ENCODE peak calls at places on chromosomes 12 and 14, in six cellular contexts. Z is neuronal stem cell, F is mesenchymal stem cell, A is H9, Q is H1, U is trophoblast cell. J is an unnamed sample.

GRCh38 chr12:113841786-113842185 is 124.3 kb downstream of the RBM19 start:
- DNase-seq in Z (no peak), F (no peak), A (no peak), Q (no peak), U (no peak), J (no peak)

GRCh38 chr12:45354399-45354798 is 138.5 kb downstream of the ANO6 start:
- DNase-seq in Z (no peak), F (no peak), A (no peak), Q (no peak), U (peak; percentile 21), J (no peak)

GRCh38 chr12:57477710-57478681 is 1.7 kb downstream of the ARHGAP9 start:
- DNase-seq in Z (no peak), F (no peak), A (no peak), Q (no peak), U (peak; percentile 38), J (peak; percentile 48)

GRCh38 chr12:54991161-54991991 is 6.8 kb upstream of the TESPA1 start:
- DNase-seq in Z (no peak), F (no peak), A (no peak), Q (no peak), U (no peak), J (no peak)

GRCh38 chr12:116263431-116263830 is 14.1 kb downstream of the MED13L start:
- DNase-seq in Z (no peak), F (no peak), A (no peak), Q (no peak), U (no peak), J (no peak)

GRCh38 chr14:101478096-101478495 is 83.2 kb upstream of the DIO3 start:
- DNase-seq in Z (no peak), F (no peak), A (peak; percentile 20), Q (no peak), U (no peak), J (no peak)

GRCh38 chr14:68785817-68786490 is 6.9 kb downstream of the ZFP36L1 start:
- DNase-seq in Z (no peak), F (peak; percentile 81), A (no peak), Q (no peak), U (peak; percentile 93), J (no peak)

GRCh38 chr14:29993148-29993547 is 65.5 kb upstream of the PRKD1 start:
- DNase-seq in Z (no peak), F (no peak), A (no peak), Q (no peak), U (no peak), J (no peak)

GRCh38 chr14:59278111-59278510 is 89.6 kb downstream of the DAAM1 start:
- DNase-seq in Z (no peak), F (peak; percentile 86), A (no peak), Q (no peak), U (peak; percentile 92), J (peak; percentile 94)

GRCh38 chr12:27652174-27652763 is 44.0 kb upstream of the REP15 start:
- DNase-seq in Z (peak; percentile 79), F (peak; percentile 84), A (peak; percentile 58), Q (no peak), U (peak; percentile 96), J (peak; percentile 84)

GRCh38 chr14:68110989-68111704 is 291.6 kb downstream of the RAD51B start:
- DNase-seq in Z (no peak), F (no peak), A (no peak), Q (no peak), U (no peak), J (no peak)

GRCh38 chr12:34033628-34034296 is 11.5 kb downstream of the ALG10 start:
- DNase-seq in Z (no peak), F (peak; percentile 40), A (no peak), Q (no peak), U (peak; percentile 50), J (peak; percentile 42)

GRCh38 chr12:81596558-81596957 is 162.6 kb downstream of the PPFIA2 start:
- DNase-seq in Z (no peak), F (no peak), A (no peak), Q (no peak), U (no peak), J (no peak)

GRCh38 chr12:50353404-50353803 is 43.0 kb downstream of the FAM186A start:
- DNase-seq in Z (no peak), F (no peak), A (no peak), Q (no peak), U (no peak), J (no peak)
- H2BK5ac ChIP-seq in Z (no peak overlapping the region), F (no peak overlapping the region), A (peak overlapping the region; percentile 76), Q (no peak overlapping the region), U (no peak overlapping the region), J (no peak overlapping the region)

DNA sequence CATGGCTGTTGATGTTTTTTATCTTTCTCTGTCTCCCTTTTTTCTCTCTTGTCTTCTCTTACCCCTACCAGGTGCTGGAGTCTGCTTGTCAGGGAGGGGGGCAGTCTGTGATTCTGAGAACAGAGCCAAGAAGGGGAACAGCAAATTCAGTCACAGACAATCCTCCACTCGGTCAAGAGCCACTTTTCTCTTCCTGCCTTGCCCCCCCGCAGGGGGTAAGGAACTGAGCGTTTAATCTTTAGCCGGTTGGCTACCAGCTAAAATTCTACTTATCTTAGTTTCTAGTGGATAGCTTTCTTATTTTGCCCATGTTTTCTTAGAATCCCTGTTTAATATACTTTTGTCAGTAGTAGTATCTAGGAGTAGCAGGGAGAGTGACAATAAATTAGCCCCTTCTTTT is 1.9 kb downstream of the RIMKLB start:
- DNase-seq in Z (no peak), F (no peak), A (no peak), Q (no peak), U (no peak), J (no peak)
- H2AFZ ChIP-seq in Z (no peak overlapping the region), F (no peak overlapping the region), A (no peak overlapping the region), Q (no peak overlapping the region), U (no peak overlapping the region), J (no peak overlapping the region)

DNA sequence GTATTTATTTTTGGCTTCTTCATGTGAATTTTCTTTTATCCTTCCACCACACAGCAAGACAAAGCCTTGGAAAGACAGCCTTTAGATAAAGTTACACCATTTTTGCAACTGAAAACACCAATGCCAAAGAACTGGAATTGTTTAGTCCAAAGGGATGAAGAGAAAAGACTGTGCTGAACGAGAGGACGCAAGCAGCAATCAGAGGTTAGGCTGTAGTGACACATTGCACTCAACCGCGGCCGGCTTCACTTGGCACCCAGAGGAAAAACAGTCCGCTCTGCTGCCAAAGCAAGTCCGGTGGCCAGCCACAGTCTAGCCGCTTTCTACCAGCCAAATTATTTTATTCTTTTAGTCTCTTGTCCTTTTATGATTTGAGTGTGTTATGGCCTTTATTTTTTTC is 49.1 kb upstream of the KCNJ8 start:
- DNase-seq in Z (no peak), F (no peak), A (no peak), Q (no peak), U (no peak), J (no peak)
- H2BK5ac ChIP-seq in Z (no peak overlapping the region), F (peak overlapping the region; percentile 19), A (no peak overlapping the region), Q (no peak overlapping the region), U (no peak overlapping the region), J (no peak overlapping the region)

GRCh38 chr12:211639-212382 is 2.1 kb downstream of the SLC6A12 start:
- DNase-seq in Z (no peak), F (no peak), A (no peak), Q (no peak), U (no peak), J (no peak)
- H2AFZ ChIP-seq in Z (no peak overlapping the region), F (no peak overlapping the region), A (no peak overlapping the region), Q (no peak overlapping the region), U (no peak overlapping the region), J (no peak overlapping the region)

GRCh38 chr12:71685961-71686657 is at the start of gene TMEM19:
- DNase-seq in Z (peak; percentile 81), F (peak; percentile 94), A (peak; percentile 91), Q (peak; percentile 49), U (peak; percentile 93), J (peak; percentile 86)
- H2BK5ac ChIP-seq in Z (peak within 1 kb of the TSS; percentile 82), F (peak within 1 kb of the TSS; percentile 96), A (no peak within 1 kb of the TSS), Q (peak within 1 kb of the TSS; percentile 67), U (peak within 1 kb of the TSS; percentile 94), J (peak within 1 kb of the TSS; percentile 88)

DNA sequence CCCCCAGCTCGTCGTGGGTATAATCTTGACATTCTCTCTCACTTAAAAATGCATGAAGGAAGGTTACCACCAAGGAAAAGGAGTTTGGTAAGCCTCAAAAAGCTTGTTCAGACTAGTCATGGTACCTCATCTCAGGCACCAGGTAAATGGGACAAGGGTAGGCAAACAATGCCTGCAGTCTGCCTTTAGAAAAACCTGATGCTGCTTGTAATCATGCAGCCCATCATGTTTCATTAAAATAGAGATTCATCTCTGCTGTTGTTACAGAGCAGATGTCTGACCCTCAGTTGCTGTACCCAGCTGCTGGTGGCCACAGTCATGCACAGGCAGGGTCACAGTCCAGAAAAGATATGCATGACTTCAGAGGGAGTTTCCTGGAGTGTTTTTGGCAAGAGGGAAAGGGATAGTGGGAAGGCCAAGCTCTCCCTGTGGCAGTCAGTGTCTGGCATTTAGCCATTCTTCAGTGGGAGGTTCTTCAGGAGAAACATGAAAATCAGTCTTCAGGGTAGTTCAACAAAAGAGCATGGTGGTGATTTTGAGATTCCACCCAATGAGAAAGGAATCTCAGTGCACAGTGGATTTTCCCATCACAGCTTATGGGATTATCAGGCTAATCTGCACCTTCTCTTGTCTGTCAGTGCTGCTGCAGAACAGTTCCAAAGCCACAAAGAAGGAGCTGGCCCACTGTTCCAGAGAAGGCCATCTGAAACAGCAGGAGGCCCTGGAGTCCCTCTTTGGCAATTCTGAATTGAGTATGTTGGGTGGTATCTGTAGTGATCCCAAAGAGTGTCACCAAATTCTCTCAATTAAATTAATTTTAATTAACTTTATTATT is 202.7 kb upstream of the FRMD6 start:
- DNase-seq in Z (no peak), F (peak; percentile 49), A (no peak), Q (no peak), U (peak; percentile 72), J (peak; percentile 98)
- H2AFZ ChIP-seq in Z (peak overlapping the region; percentile 40), F (no peak overlapping the region), A (no peak overlapping the region), Q (no peak overlapping the region), U (no peak overlapping the region), J (peak overlapping the region; percentile 77)

GRCh38 chr14:71780075-71780474 is 152.2 kb upstream of the RGS6 start:
- DNase-seq in Z (no peak), F (no peak), A (no peak), Q (no peak), U (no peak), J (no peak)

GRCh38 chr14:71773900-71774481 is 158.2 kb upstream of the RGS6 start:
- DNase-seq in Z (no peak), F (no peak), A (no peak), Q (no peak), U (no peak), J (no peak)

GRCh38 chr14:71780822-71781221 is 151.4 kb upstream of the RGS6 start:
- DNase-seq in Z (no peak), F (no peak), A (no peak), Q (no peak), U (no peak), J (no peak)

DNA sequence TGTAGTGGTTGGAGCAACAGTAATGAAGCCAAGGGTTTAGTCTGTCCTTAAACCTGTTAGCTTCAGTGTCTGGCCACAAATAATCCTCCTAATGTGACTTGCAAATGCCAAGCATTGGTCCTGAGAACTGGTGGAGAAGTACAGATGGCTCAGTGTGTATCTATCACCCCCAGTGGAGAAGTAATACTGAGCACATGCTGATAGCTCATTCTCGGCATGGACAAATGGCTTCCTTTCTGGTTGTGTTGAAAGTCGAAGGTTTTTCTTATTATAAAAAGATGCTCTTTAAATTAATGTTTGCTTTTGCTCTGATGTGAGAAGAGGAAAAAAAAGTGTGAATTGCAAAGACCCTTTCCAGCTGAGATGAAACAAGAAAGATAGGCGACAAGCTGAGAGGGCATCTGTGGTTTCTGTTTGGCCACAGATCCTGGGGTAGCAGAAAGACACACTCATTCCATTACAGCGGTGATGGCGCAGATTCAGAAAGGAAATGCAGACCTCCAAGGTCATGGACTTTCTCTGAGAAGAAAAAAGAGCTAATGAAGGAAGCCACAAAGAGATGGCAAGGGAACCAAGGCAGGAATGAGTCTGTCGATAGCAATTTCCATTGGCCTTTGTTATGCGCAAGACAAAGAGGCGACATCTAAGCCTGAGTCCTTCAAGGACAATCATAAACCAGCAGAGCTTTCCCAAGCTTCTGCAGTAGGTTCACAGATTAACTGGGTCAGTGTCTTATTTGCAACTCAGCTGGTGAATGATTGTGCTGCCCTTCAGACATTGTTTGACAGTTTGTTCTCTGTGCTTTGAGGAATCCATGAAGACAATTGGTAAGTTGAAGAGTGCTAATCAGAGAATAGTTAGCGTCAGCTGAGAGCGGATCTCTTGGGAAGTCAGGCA is 155.5 kb upstream of the RGS6 start:
- DNase-seq in Z (no peak), F (no peak), A (no peak), Q (no peak), U (no peak), J (peak; percentile 13)
- H2BK5ac ChIP-seq in Z (no peak overlapping the region), F (no peak overlapping the region), A (no peak overlapping the region), Q (no peak overlapping the region), U (no peak overlapping the region), J (no peak overlapping the region)

J was measured in IMR-90.